ENCODE peak calls at places on chromosomes 12 and 14, in ten cellular contexts. One of them, this sample, is unnamed.

GRCh38 chr14:66974397-66975025 is 214.7 kb upstream of the GARIN2 start:
- DNase-seq in cardiac fibroblast: peak
- DNase-seq in NCI-H510A treated with DMSO at 0.1 percent for 48 hours: no peak
- DNase-seq in mucosa of gallbladder: no peak
- DNase-seq in ureter: no peak
- DNase-seq in anterior cingulate cortex: no peak
- DNase-seq in left cardiac atrium: no peak
- DNase-seq in NCI-H748 treated with DMSO at 0.1 percent for 48 hours: no peak
- DNase-seq in H9: no peak
- DNase-seq in HS-27A: peak
- DNase-seq in this sample: no peak

GRCh38 chr12:121943926-121944325 is 25.5 kb downstream of the CFAP251 start:
- DNase-seq in cardiac fibroblast: no peak
- DNase-seq in NCI-H510A treated with DMSO at 0.1 percent for 48 hours: no peak
- DNase-seq in mucosa of gallbladder: no peak
- DNase-seq in ureter: no peak
- DNase-seq in anterior cingulate cortex: no peak
- DNase-seq in left cardiac atrium: no peak
- DNase-seq in NCI-H748 treated with DMSO at 0.1 percent for 48 hours: no peak
- DNase-seq in H9: no peak
- DNase-seq in HS-27A: no peak
- DNase-seq in this sample: no peak

GRCh38 chr12:13152281-13152680 is 44.2 kb upstream of the EMP1 start:
- DNase-seq in cardiac fibroblast: no peak
- DNase-seq in NCI-H510A treated with DMSO at 0.1 percent for 48 hours: no peak
- DNase-seq in mucosa of gallbladder: no peak
- DNase-seq in ureter: no peak
- DNase-seq in anterior cingulate cortex: no peak
- DNase-seq in left cardiac atrium: peak
- DNase-seq in NCI-H748 treated with DMSO at 0.1 percent for 48 hours: no peak
- DNase-seq in H9: no peak
- DNase-seq in HS-27A: no peak
- DNase-seq in this sample: no peak

GRCh38 chr14:58297412-58297761 is 968 bp upstream of the ARID4A start:
- DNase-seq in cardiac fibroblast: peak
- DNase-seq in NCI-H510A treated with DMSO at 0.1 percent for 48 hours: no peak
- DNase-seq in mucosa of gallbladder: peak
- DNase-seq in ureter: peak
- DNase-seq in anterior cingulate cortex: no peak
- DNase-seq in left cardiac atrium: no peak
- DNase-seq in NCI-H748 treated with DMSO at 0.1 percent for 48 hours: no peak
- DNase-seq in H9: no peak
- DNase-seq in HS-27A: peak
- DNase-seq in this sample: no peak

GRCh38 chr12:90366286-90366685 is 588.7 kb downstream of the CCER1 start:
- DNase-seq in cardiac fibroblast: peak
- DNase-seq in NCI-H510A treated with DMSO at 0.1 percent for 48 hours: no peak
- DNase-seq in mucosa of gallbladder: no peak
- DNase-seq in ureter: no peak
- DNase-seq in anterior cingulate cortex: no peak
- DNase-seq in left cardiac atrium: no peak
- DNase-seq in NCI-H748 treated with DMSO at 0.1 percent for 48 hours: no peak
- DNase-seq in H9: no peak
- DNase-seq in HS-27A: no peak
- DNase-seq in this sample: no peak

GRCh38 chr14:32047791-32048190 is 29.3 kb upstream of the ARHGAP5 start:
- DNase-seq in cardiac fibroblast: no peak
- DNase-seq in NCI-H510A treated with DMSO at 0.1 percent for 48 hours: no peak
- DNase-seq in mucosa of gallbladder: no peak
- DNase-seq in ureter: no peak
- DNase-seq in anterior cingulate cortex: no peak
- DNase-seq in left cardiac atrium: no peak
- DNase-seq in NCI-H748 treated with DMSO at 0.1 percent for 48 hours: no peak
- DNase-seq in H9: no peak
- DNase-seq in HS-27A: no peak
- DNase-seq in this sample: no peak

GRCh38 chr12:13093191-13093849 is 10.1 kb downstream of the GSG1 start:
- DNase-seq in cardiac fibroblast: no peak
- DNase-seq in NCI-H510A treated with DMSO at 0.1 percent for 48 hours: no peak
- DNase-seq in mucosa of gallbladder: no peak
- DNase-seq in ureter: no peak
- DNase-seq in anterior cingulate cortex: no peak
- DNase-seq in left cardiac atrium: no peak
- DNase-seq in NCI-H748 treated with DMSO at 0.1 percent for 48 hours: no peak
- DNase-seq in H9: no peak
- DNase-seq in HS-27A: no peak
- DNase-seq in this sample: no peak

GRCh38 chr12:75721231-75721641 is 209.8 kb upstream of the KRR1 start:
- DNase-seq in cardiac fibroblast: peak
- DNase-seq in NCI-H510A treated with DMSO at 0.1 percent for 48 hours: no peak
- DNase-seq in mucosa of gallbladder: no peak
- DNase-seq in ureter: no peak
- DNase-seq in anterior cingulate cortex: no peak
- DNase-seq in left cardiac atrium: no peak
- DNase-seq in NCI-H748 treated with DMSO at 0.1 percent for 48 hours: no peak
- DNase-seq in H9: no peak
- DNase-seq in HS-27A: no peak
- DNase-seq in this sample: no peak

GRCh38 chr14:104708606-104709268 is 15.3 kb upstream of the ADSS1 start:
- DNase-seq in cardiac fibroblast: peak
- DNase-seq in NCI-H510A treated with DMSO at 0.1 percent for 48 hours: peak
- DNase-seq in mucosa of gallbladder: peak
- DNase-seq in ureter: no peak
- DNase-seq in anterior cingulate cortex: no peak
- DNase-seq in left cardiac atrium: peak
- DNase-seq in NCI-H748 treated with DMSO at 0.1 percent for 48 hours: peak
- DNase-seq in H9: peak
- DNase-seq in HS-27A: no peak
- DNase-seq in this sample: peak

GRCh38 chr14:92973265-92973797 is 50.4 kb downstream of the CHGA start:
- DNase-seq in cardiac fibroblast: peak
- DNase-seq in NCI-H510A treated with DMSO at 0.1 percent for 48 hours: peak
- DNase-seq in mucosa of gallbladder: peak
- DNase-seq in ureter: peak
- DNase-seq in anterior cingulate cortex: peak
- DNase-seq in left cardiac atrium: peak
- DNase-seq in NCI-H748 treated with DMSO at 0.1 percent for 48 hours: no peak
- DNase-seq in H9: peak
- DNase-seq in HS-27A: peak
- DNase-seq in this sample: no peak

GRCh38 chr12:131842169-131842568 is 14.0 kb downstream of the MMP17 start:
- DNase-seq in cardiac fibroblast: no peak
- DNase-seq in NCI-H510A treated with DMSO at 0.1 percent for 48 hours: no peak
- DNase-seq in mucosa of gallbladder: no peak
- DNase-seq in ureter: no peak
- DNase-seq in anterior cingulate cortex: no peak
- DNase-seq in left cardiac atrium: no peak
- DNase-seq in NCI-H748 treated with DMSO at 0.1 percent for 48 hours: no peak
- DNase-seq in H9: no peak
- DNase-seq in HS-27A: no peak
- DNase-seq in this sample: no peak

GRCh38 chr14:96208739-96209138 is 4.1 kb downstream of the BDKRB2 start:
- DNase-seq in cardiac fibroblast: no peak
- DNase-seq in NCI-H510A treated with DMSO at 0.1 percent for 48 hours: no peak
- DNase-seq in mucosa of gallbladder: no peak
- DNase-seq in ureter: no peak
- DNase-seq in anterior cingulate cortex: no peak
- DNase-seq in left cardiac atrium: no peak
- DNase-seq in NCI-H748 treated with DMSO at 0.1 percent for 48 hours: no peak
- DNase-seq in H9: no peak
- DNase-seq in HS-27A: no peak
- DNase-seq in this sample: no peak

This sample was measured in NCI-H774.